ENCODE peak calls at places on chromosomes 13 and 19, in ten cellular contexts. Z, B, F, W, Y, Q, A, O, E and U are unnamed samples.

GRCh38 chr19:860481-861098 is 1.1 kb downstream of the CFD start:
- DNase-seq in W (no peak), F (peak), O (peak), Z (peak), A (no peak), E (no peak), Y (peak), B (peak), Q (no peak), U (no peak)

GRCh38 chr13:59247166-59247565 is 916.6 kb downstream of the DIAPH3 start:
- DNase-seq in W (peak), Q (no peak), B (no peak), Y (no peak), A (no peak), O (no peak), F (no peak), E (no peak), Z (peak), U (no peak)

GRCh38 chr13:38473305-38473704 is 123.7 kb downstream of the UFM1 start:
- DNase-seq in Z (no peak), A (no peak), Y (no peak), E (no peak), O (no peak), Q (no peak), W (no peak), F (no peak), B (no peak), U (no peak)

GRCh38 chr13:40585911-40586471 is 80.5 kb downstream of the FOXO1 start:
- DNase-seq in Y (no peak), Q (no peak), F (no peak), A (no peak), O (no peak), W (no peak), E (no peak), Z (no peak), B (no peak), U (no peak)

GRCh38 chr19:51354742-51355148 is 11.4 kb downstream of the ETFB start:
- DNase-seq in F (no peak), A (peak), Q (no peak), Z (no peak), W (peak), O (no peak), E (no peak), B (no peak), Y (no peak), U (no peak)

GRCh38 chr13:86051134-86052103 is 252.2 kb upstream of the SLITRK6 start:
- DNase-seq in W (no peak), Z (no peak), Y (peak), A (no peak), O (no peak), E (no peak), Q (peak), B (no peak), F (no peak), U (no peak)

GRCh38 chr13:51201886-51202285 is 20.3 kb upstream of the FAM124A start:
- DNase-seq in E (no peak), F (no peak), A (no peak), Z (no peak), B (no peak), O (no peak), Q (no peak), Y (no peak), W (no peak), U (no peak)

GRCh38 chr13:70339738-70340137 is 231.5 kb upstream of the KLHL1 start:
- DNase-seq in O (no peak), A (peak), F (no peak), Y (no peak), B (no peak), Q (no peak), Z (no peak), W (no peak), E (no peak), U (no peak)

GRCh38 chr13:50140742-50141659 is 125.8 kb downstream of the KCNRG start:
- DNase-seq in O (no peak), B (no peak), A (no peak), Q (no peak), W (no peak), F (no peak), Y (no peak), Z (no peak), E (no peak), U (no peak)

GRCh38 chr19:23481043-23481442 is 85.8 kb upstream of the ZNF91 start:
- DNase-seq in Y (no peak), W (no peak), F (no peak), E (no peak), Z (no peak), Q (no peak), A (no peak), B (no peak), O (no peak), U (no peak)

GRCh38 chr19:8302357-8302691 is 5.8 kb downstream of the CD320 start:
- DNase-seq in Q (no peak), B (peak), E (no peak), F (no peak), W (no peak), A (no peak), O (no peak), Y (no peak), Z (peak), U (no peak)

GRCh38 chr13:107843281-107843680 is 372.1 kb downstream of the LIG4 start:
- DNase-seq in F (no peak), Z (no peak), W (no peak), A (no peak), E (no peak), Y (no peak), Q (no peak), B (no peak), O (no peak), U (no peak)